ENCODE peak calls at places on chromosomes 3 and 15, in eight cellular contexts. A is hippocampal formation, O is left ventricle myocardium inferior, Z is mesendoderm, C is DMS 273 treated with DMSO at 0.1 percent for 48 hours, H is head of caudate nucleus, P is EH, Y is T-helper 1 cell. U is an unnamed sample.

GRCh38 chr3:122961146-122961545 is 66.4 kb downstream of the SEMA5B start:
- DNase-seq in A (no peak), O (no peak), Z (no peak), C (no peak), H (no peak), P (no peak), Y (no peak), U (no peak)

GRCh38 chr3:24683511-24684384 is 189.1 kb upstream of the THRB start:
- DNase-seq in A (peak), O (no peak), Z (peak), C (no peak), H (peak), P (peak), Y (no peak), U (peak)

GRCh38 chr3:9649791-9650521 is 651 bp downstream of the MTMR14 start:
- DNase-seq in A (no peak), O (no peak), Z (no peak), C (no peak), H (peak), P (no peak), Y (peak), U (no peak)

GRCh38 chr15:92801412-92801773 is 98.7 kb upstream of the CHD2 start:
- DNase-seq in A (no peak), O (no peak), Z (peak), C (no peak), H (no peak), P (peak), Y (no peak), U (peak)

GRCh38 chr3:5058463-5058862 is 63.6 kb upstream of the ARL8B start:
- DNase-seq in A (no peak), O (no peak), Z (no peak), C (peak), H (no peak), P (peak), Y (no peak), U (peak)

GRCh38 chr3:99868438-99868723 is 50.7 kb downstream of the CMSS1 start:
- DNase-seq in A (no peak), O (no peak), Z (no peak), C (no peak), H (no peak), P (peak), Y (no peak), U (peak)

GRCh38 chr15:55742927-55743614 is at the start of gene PRTG:
- DNase-seq in A (no peak), O (peak), Z (peak), C (no peak), H (peak), P (peak), Y (no peak), U (peak)

GRCh38 chr3:46848271-46849097 is 14.8 kb downstream of the MYL3 start:
- DNase-seq in A (no peak), O (peak), Z (peak), C (no peak), H (no peak), P (peak), Y (peak), U (no peak)

GRCh38 chr15:27681038-27681437 is 418.1 kb downstream of the OCA2 start:
- DNase-seq in A (no peak), O (no peak), Z (peak), C (no peak), H (no peak), P (no peak), Y (no peak), U (no peak)

GRCh38 chr3:40914475-40914874 is 284.8 kb upstream of the CTNNB1 start:
- DNase-seq in A (no peak), O (no peak), Z (no peak), C (no peak), H (no peak), P (no peak), Y (no peak), U (no peak)

GRCh38 chr3:143464850-143465249 is 345.3 kb downstream of the CHST2 start:
- DNase-seq in A (no peak), O (no peak), Z (no peak), C (no peak), H (no peak), P (peak), Y (no peak), U (peak)

GRCh38 chr3:62188547-62189375 is 184.6 kb downstream of the FEZF2 start:
- DNase-seq in A (peak), O (peak), Z (peak), C (peak), H (peak), P (peak), Y (peak), U (peak)

GRCh38 chr3:45406812-45407211 is 18.4 kb downstream of the LARS2 start:
- DNase-seq in A (no peak), O (no peak), Z (no peak), C (no peak), H (no peak), P (no peak), Y (no peak), U (no peak)

GRCh38 chr3:78870484-78870883 is 897.3 kb downstream of the ROBO1 start:
- DNase-seq in A (no peak), O (no peak), Z (no peak), C (no peak), H (no peak), P (no peak), Y (no peak), U (no peak)

GRCh38 chr3:125075738-125076137 is 19.9 kb upstream of the HEG1 start:
- DNase-seq in A (no peak), O (no peak), Z (peak), C (no peak), H (no peak), P (no peak), Y (no peak), U (no peak)

GRCh38 chr3:9930804-9931418 is 2.7 kb upstream of the CRELD1 start:
- DNase-seq in A (no peak), O (no peak), Z (no peak), C (no peak), H (no peak), P (no peak), Y (no peak), U (no peak)

GRCh38 chr3:24220859-24221657 is 273.6 kb downstream of the THRB start:
- DNase-seq in A (peak), O (no peak), Z (peak), C (no peak), H (no peak), P (peak), Y (no peak), U (peak)

GRCh38 chr3:108388136-108389132 is 92.1 kb downstream of the HHLA2 start:
- DNase-seq in A (peak), O (no peak), Z (no peak), C (no peak), H (no peak), P (no peak), Y (peak), U (no peak)

GRCh38 chr3:191353022-191353777 is 22.9 kb upstream of the UTS2B start:
- DNase-seq in A (no peak), O (no peak), Z (no peak), C (no peak), H (no peak), P (no peak), Y (no peak), U (no peak)

GRCh38 chr3:141114816-141115458 is 63.8 kb downstream of the SPSB4 start:
- DNase-seq in A (no peak), O (no peak), Z (peak), C (no peak), H (no peak), P (no peak), Y (no peak), U (no peak)

GRCh38 chr3:150049317-150049716 is 78.6 kb upstream of the PFN2 start:
- DNase-seq in A (no peak), O (no peak), Z (no peak), C (no peak), H (no peak), P (peak), Y (no peak), U (no peak)

GRCh38 chr3:113212155-113212844 is 943 bp downstream of the BOC start:
- DNase-seq in A (no peak), O (peak), Z (peak), C (no peak), H (no peak), P (peak), Y (no peak), U (no peak)

GRCh38 chr15:94247789-94248638 is 16.7 kb downstream of the MCTP2 start:
- DNase-seq in A (no peak), O (no peak), Z (peak), C (no peak), H (no peak), P (no peak), Y (no peak), U (no peak)

GRCh38 chr15:68691667-68692066 is 112.9 kb downstream of the CORO2B start:
- DNase-seq in A (no peak), O (no peak), Z (no peak), C (no peak), H (no peak), P (no peak), Y (no peak), U (no peak)

GRCh38 chr3:42982645-42983412 is 3.7 kb downstream of the GASK1A start:
- DNase-seq in A (no peak), O (no peak), Z (peak), C (no peak), H (no peak), P (no peak), Y (no peak), U (no peak)

GRCh38 chr15:35139822-35140221 is 54.7 kb upstream of the NANOGP8 start:
- DNase-seq in A (no peak), O (no peak), Z (no peak), C (no peak), H (no peak), P (no peak), Y (no peak), U (no peak)

U was measured in RCC 7860.